ENCODE peak calls at places on chromosome 16, in five cellular contexts. One of them, this sample, is unnamed.

GRCh38 chr16:88678224-88678979 is 7.9 kb downstream of the SNAI3 start:
- DNase-seq in A549: no peak
- DNase-seq in SK-N-SH: peak
- DNase-seq in IMR-90: no peak
- DNase-seq in K562: no peak
- DNase-seq in this sample: no peak

GRCh38 chr16:22189473-22190168 is 16.5 kb upstream of the EEF2K start:
- DNase-seq in A549: no peak
- DNase-seq in SK-N-SH: peak
- DNase-seq in IMR-90: peak
- DNase-seq in K562: no peak
- DNase-seq in this sample: no peak

GRCh38 chr16:83675136-83675535 is 132.6 kb upstream of the HSBP1 start:
- DNase-seq in A549: no peak
- DNase-seq in SK-N-SH: no peak
- DNase-seq in IMR-90: peak
- DNase-seq in K562: no peak
- DNase-seq in this sample: no peak

GRCh38 chr16:10988164-10988803 is 43.9 kb downstream of the CLEC16A start:
- DNase-seq in A549: peak
- DNase-seq in SK-N-SH: no peak
- DNase-seq in IMR-90: no peak
- DNase-seq in K562: peak
- DNase-seq in this sample: no peak

GRCh38 chr16:682493-683395 is 1.4 kb downstream of the JMJD8 start:
- DNase-seq in A549: no peak
- DNase-seq in SK-N-SH: no peak
- DNase-seq in IMR-90: no peak
- DNase-seq in K562: no peak
- DNase-seq in this sample: no peak

GRCh38 chr16:9364721-9365693 is 273.6 kb downstream of the HAPSTR1 start:
- DNase-seq in A549: no peak
- DNase-seq in SK-N-SH: peak
- DNase-seq in IMR-90: no peak
- DNase-seq in K562: no peak
- DNase-seq in this sample: no peak

GRCh38 chr16:81623365-81624102 is 155.6 kb upstream of the PLCG2 start:
- DNase-seq in A549: peak
- DNase-seq in SK-N-SH: peak
- DNase-seq in IMR-90: peak
- DNase-seq in K562: peak
- DNase-seq in this sample: peak

GRCh38 chr16:29811896-29812665 is at the start of gene PRRT2:
- DNase-seq in A549: no peak
- DNase-seq in SK-N-SH: peak
- DNase-seq in IMR-90: peak
- DNase-seq in K562: peak
- DNase-seq in this sample: no peak

GRCh38 chr16:79170565-79171242 is 429.8 kb downstream of the MAF start:
- DNase-seq in A549: no peak
- DNase-seq in SK-N-SH: no peak
- DNase-seq in IMR-90: no peak
- DNase-seq in K562: no peak
- DNase-seq in this sample: no peak

GRCh38 chr16:81713796-81714195 is 65.3 kb upstream of the PLCG2 start:
- DNase-seq in A549: no peak
- DNase-seq in SK-N-SH: no peak
- DNase-seq in IMR-90: no peak
- DNase-seq in K562: no peak
- DNase-seq in this sample: no peak

GRCh38 chr16:7866144-7866543 is 533.5 kb downstream of the RBFOX1 start:
- DNase-seq in A549: no peak
- DNase-seq in SK-N-SH: no peak
- DNase-seq in IMR-90: no peak
- DNase-seq in K562: no peak
- DNase-seq in this sample: no peak

GRCh38 chr16:88596477-88596876 is 26.3 kb downstream of the ZC3H18 start:
- DNase-seq in A549: no peak
- DNase-seq in SK-N-SH: no peak
- DNase-seq in IMR-90: no peak
- DNase-seq in K562: no peak
- DNase-seq in this sample: no peak

GRCh38 chr16:87316923-87317765 is at the start of gene C16orf95:
- DNase-seq in A549: peak
- DNase-seq in SK-N-SH: peak
- DNase-seq in IMR-90: peak
- DNase-seq in K562: peak
- DNase-seq in this sample: peak

GRCh38 chr16:87316450-87316922 is 706 bp downstream of the C16orf95 start:
- DNase-seq in A549: no peak
- DNase-seq in SK-N-SH: no peak
- DNase-seq in IMR-90: no peak
- DNase-seq in K562: no peak
- DNase-seq in this sample: no peak

GRCh38 chr16:87319011-87319410 is 1.8 kb upstream of the C16orf95 start:
- DNase-seq in A549: no peak
- DNase-seq in SK-N-SH: no peak
- DNase-seq in IMR-90: no peak
- DNase-seq in K562: no peak
- DNase-seq in this sample: no peak

GRCh38 chr16:87318158-87318644 is 1.0 kb upstream of the C16orf95 start:
- DNase-seq in A549: no peak
- DNase-seq in SK-N-SH: no peak
- DNase-seq in IMR-90: peak
- DNase-seq in K562: peak
- DNase-seq in this sample: no peak

DNA sequence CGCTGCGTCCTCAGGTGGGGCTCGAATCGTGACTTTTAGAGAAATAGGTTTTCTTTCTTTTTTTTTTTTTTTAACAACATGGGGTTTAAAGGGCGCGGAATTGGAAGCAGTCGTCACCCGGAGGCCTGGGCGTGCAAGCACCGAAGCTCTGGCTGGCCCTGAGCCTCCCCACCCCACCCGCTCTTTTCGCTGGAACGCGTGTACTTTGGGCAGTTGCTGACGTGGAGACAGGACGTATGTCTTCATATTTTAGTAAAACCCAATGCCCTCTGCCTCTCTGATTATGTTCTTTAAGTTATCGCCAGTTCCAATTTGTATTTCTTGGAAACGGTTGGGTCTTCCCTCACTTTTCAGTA is 552 bp upstream of the C16orf95 start:
- DNase-seq in A549: peak
- DNase-seq in SK-N-SH: peak
- DNase-seq in IMR-90: peak
- DNase-seq in K562: no peak
- DNase-seq in this sample: no peak
- TF ChIP-seq RCOR1 in A549: no peak
- TF ChIP-seq RCOR1 in SK-N-SH: no peak
- TF ChIP-seq RCOR1 in IMR-90: no peak
- TF ChIP-seq RCOR1 in K562: no peak
- TF ChIP-seq RCOR1 in this sample: no peak

DNA sequence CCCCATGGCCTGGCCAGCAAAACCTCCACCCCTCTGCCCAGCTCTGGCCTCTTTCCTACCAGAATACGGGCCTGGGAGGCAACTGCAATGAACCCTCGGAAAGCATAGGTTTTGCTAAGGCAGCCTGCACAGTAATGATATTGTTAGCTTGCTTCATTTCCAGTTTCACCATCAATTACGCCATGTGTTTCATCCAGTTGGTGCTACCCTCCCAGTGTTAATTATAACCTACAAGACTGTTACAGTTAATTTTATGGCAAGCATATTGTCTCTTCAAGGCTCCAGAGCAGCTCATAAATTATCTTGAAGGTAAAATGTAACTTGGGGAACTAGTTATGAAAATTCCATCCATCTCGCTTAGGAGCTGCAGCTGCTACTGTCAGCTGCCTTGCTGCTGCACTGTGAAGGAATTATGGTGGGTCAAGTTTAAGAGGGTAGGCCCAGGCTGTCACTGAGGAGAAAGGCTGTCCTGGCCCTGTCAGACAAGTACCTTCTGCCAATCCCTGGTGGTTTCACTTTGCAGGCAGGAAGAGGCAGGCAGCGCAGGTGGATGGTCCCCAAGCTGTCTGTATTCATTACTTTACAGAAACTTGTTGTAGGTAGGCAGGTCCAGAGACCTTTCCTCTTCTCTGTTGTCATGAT is 242.9 kb downstream of the FTO start:
- DNase-seq in A549: no peak
- DNase-seq in SK-N-SH: no peak
- DNase-seq in IMR-90: no peak
- DNase-seq in K562: no peak
- DNase-seq in this sample: no peak
- TF ChIP-seq RCOR1 in A549: no peak
- TF ChIP-seq RCOR1 in SK-N-SH: no peak
- TF ChIP-seq RCOR1 in IMR-90: no peak
- TF ChIP-seq RCOR1 in K562: no peak
- TF ChIP-seq RCOR1 in this sample: no peak

DNA sequence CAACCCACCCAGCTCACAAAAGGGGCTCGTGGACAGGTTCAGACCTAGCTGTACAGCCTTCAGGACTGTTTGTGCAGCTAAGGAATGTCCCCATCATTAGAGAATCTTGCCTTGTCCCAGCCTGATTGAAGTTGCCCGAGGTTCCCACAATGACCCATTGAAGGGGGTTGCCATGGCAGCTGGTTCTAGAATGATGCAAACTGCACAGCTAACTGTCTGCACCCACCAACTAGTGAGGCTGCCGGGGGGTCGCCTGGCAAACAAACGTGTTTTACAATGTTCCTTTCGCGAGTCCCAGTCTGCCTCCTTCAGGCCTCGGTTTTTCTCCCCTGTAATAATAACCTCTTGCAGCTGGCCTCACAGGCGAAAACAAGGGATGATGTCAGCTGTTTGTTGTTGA is 5.4 kb downstream of the C16orf96 start:
- DNase-seq in A549: no peak
- DNase-seq in SK-N-SH: no peak
- DNase-seq in IMR-90: no peak
- DNase-seq in K562: no peak
- DNase-seq in this sample: no peak
- TF ChIP-seq RCOR1 in A549: no peak
- TF ChIP-seq RCOR1 in SK-N-SH: no peak
- TF ChIP-seq RCOR1 in IMR-90: no peak
- TF ChIP-seq RCOR1 in K562: no peak
- TF ChIP-seq RCOR1 in this sample: no peak

DNA sequence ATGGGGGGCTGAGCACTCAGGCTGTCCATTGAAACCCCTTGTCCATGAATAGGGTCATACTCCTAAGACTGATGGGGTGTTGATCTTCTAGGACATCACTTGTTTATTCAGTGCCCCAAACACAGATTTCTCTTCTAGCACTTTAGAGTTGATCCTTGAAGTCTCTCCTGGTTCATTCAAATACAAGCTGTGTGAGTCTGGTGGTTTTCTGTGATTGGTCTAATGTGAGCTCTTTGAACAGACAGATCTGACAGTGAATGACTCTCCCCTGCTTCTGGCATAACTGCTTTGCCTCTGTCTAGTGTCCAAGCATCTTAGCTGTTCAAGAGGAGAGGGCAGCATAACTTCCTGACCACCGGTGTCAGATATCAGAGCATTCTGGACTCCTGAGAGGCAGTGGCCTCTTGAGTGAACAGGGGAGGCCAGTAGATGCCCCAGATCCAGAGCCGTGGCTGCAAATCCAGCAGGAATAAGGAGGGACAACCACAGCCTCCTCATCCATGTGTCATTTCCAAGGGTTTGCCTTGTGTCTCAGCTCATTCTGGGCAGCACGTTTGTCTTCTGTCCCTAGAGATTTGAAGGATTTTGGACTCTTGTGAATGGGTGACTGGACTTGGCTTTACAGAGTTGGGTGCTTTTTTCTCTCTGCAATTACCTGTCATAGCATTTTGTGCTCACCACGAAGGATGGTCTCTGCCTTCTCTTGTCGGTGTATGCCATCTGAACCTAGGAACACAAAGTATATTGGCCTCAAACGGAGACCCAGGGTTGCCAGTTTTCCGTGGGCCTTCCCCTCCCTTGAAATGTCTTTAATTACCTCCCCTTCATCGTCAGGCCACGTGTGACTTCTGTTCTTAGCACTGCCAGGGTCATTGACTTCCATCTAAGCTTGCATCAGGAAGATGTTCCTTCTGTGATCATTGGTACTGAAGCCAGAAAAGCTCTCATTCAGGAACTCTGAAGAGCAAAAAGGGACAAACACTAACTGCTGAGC is 13.9 kb upstream of the CLEC18C start:
- DNase-seq in A549: no peak
- DNase-seq in SK-N-SH: peak
- DNase-seq in IMR-90: peak
- DNase-seq in K562: no peak
- DNase-seq in this sample: no peak
- TF ChIP-seq RCOR1 in A549: no peak
- TF ChIP-seq RCOR1 in SK-N-SH: no peak
- TF ChIP-seq RCOR1 in IMR-90: no peak
- TF ChIP-seq RCOR1 in K562: no peak
- TF ChIP-seq RCOR1 in this sample: no peak

GRCh38 chr16:87391324-87391949 is 699 bp upstream of the MAP1LC3B start:
- DNase-seq in A549: no peak
- DNase-seq in SK-N-SH: no peak
- DNase-seq in IMR-90: no peak
- DNase-seq in K562: no peak
- DNase-seq in this sample: no peak
- TF ChIP-seq RCOR1 in A549: no peak
- TF ChIP-seq RCOR1 in SK-N-SH: no peak
- TF ChIP-seq RCOR1 in IMR-90: no peak
- TF ChIP-seq RCOR1 in K562: no peak
- TF ChIP-seq RCOR1 in this sample: no peak

GRCh38 chr16:49510676-49511305 is 137.2 kb downstream of the C16orf78 start:
- DNase-seq in A549: no peak
- DNase-seq in SK-N-SH: no peak
- DNase-seq in IMR-90: no peak
- DNase-seq in K562: no peak
- DNase-seq in this sample: no peak

GRCh38 chr16:49515861-49516260 is 142.3 kb downstream of the C16orf78 start:
- DNase-seq in A549: no peak
- DNase-seq in SK-N-SH: no peak
- DNase-seq in IMR-90: no peak
- DNase-seq in K562: no peak
- DNase-seq in this sample: no peak

GRCh38 chr16:49514391-49514980 is 140.9 kb downstream of the C16orf78 start:
- DNase-seq in A549: no peak
- DNase-seq in SK-N-SH: peak
- DNase-seq in IMR-90: no peak
- DNase-seq in K562: no peak
- DNase-seq in this sample: no peak

GRCh38 chr16:49515016-49515415 is 141.4 kb downstream of the C16orf78 start:
- DNase-seq in A549: no peak
- DNase-seq in SK-N-SH: no peak
- DNase-seq in IMR-90: no peak
- DNase-seq in K562: no peak
- DNase-seq in this sample: no peak

DNA sequence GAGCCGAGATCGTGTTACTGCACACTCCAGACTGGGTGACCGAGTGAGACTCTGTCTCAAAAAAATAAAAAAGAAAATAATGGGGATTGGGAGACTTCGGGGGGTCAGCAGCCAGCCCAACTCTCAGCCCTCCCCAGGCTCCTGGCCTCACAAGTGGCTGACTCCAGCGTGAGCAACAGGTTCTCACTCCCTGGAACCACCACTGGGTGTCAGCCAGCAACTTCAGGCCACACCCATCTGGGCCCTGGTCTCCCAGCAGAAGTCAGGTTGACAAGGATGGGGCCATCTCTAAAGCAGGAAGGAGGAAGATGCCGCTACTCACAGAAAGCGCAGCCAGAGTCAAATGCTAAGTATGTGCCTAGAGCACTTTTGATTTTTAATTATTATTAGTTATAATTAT is 139.4 kb downstream of the C16orf78 start:
- DNase-seq in A549: peak
- DNase-seq in SK-N-SH: peak
- DNase-seq in IMR-90: no peak
- DNase-seq in K562: peak
- DNase-seq in this sample: no peak
- TF ChIP-seq RCOR1 in A549: no peak
- TF ChIP-seq RCOR1 in SK-N-SH: no peak
- TF ChIP-seq RCOR1 in IMR-90: no peak
- TF ChIP-seq RCOR1 in K562: no peak
- TF ChIP-seq RCOR1 in this sample: no peak

This sample was measured in GM12878.